ENCODE peak calls at places on chromosomes 12 and 14, in ten cellular contexts. D is cardiac muscle cell; P is fibroblast of lung; C is NCI-H526; U is stimulated activated CD4-positive, alpha-beta T cell treated with anti-CD3 and anti-CD28 coated beads, Interleukin-2, amount 100 ng/mL, for 24 hours; L is GM04504; Y is AG04450; A is activated T-cell treated with anti-CD3 and anti-CD28 coated beads for 24 hours; F is nephron progenitor cell; W is stimulated activated naive CD4-positive, alpha-beta T cell. E is an unnamed sample.

GRCh38 chr12:51630256-51630880 is 39.3 kb downstream of the SCN8A start:
- DNase-seq in L (no peak), A (no peak), F (no peak), C (no peak), D (no peak), U (no peak), Y (no peak), W (no peak), P (no peak), E (no peak)

GRCh38 chr14:23550131-23550826 is 1.3 kb downstream of the ZFHX2 start:
- DNase-seq in C (no peak), D (no peak), L (no peak), W (no peak), A (no peak), Y (no peak), F (no peak), P (no peak), U (no peak), E (no peak)

GRCh38 chr12:28771961-28772360 is 377.1 kb upstream of the FAR2 start:
- DNase-seq in A (no peak), D (no peak), L (no peak), C (no peak), P (no peak), W (no peak), F (no peak), U (no peak), Y (no peak), E (no peak)

GRCh38 chr12:49698619-49699545 is 8.3 kb downstream of the FMNL3 start:
- DNase-seq in P (peak; percentile 19), F (no peak), D (peak; percentile 42), A (no peak), L (no peak), U (peak; percentile 45), W (no peak), Y (no peak), C (no peak), E (peak; percentile 64)

GRCh38 chr14:34718750-34719304 is 4.4 kb upstream of the CFL2 start:
- DNase-seq in W (no peak), P (peak; percentile 49), F (no peak), L (no peak), D (no peak), A (no peak), U (no peak), C (no peak), Y (no peak), E (no peak)

GRCh38 chr14:66483322-66483721 is 2.8 kb upstream of the CCDC196 start:
- DNase-seq in P (peak; percentile 31), L (no peak), D (no peak), Y (no peak), U (no peak), A (no peak), F (no peak), W (no peak), C (no peak), E (no peak)

GRCh38 chr12:45648070-45648469 is 81.4 kb upstream of the ARID2 start:
- DNase-seq in C (no peak), L (no peak), D (no peak), P (no peak), A (no peak), Y (no peak), W (no peak), U (no peak), F (no peak), E (no peak)

GRCh38 chr12:64611430-64612286 is 1.4 kb downstream of the RASSF3 start:
- DNase-seq in F (peak; percentile 33), C (no peak), D (peak; percentile 42), L (no peak), W (peak; percentile 24), P (peak; percentile 71), Y (no peak), U (peak; percentile 36), A (no peak), E (peak; percentile 9)

GRCh38 chr12:20011200-20011599 is 357.1 kb upstream of the PDE3A start:
- DNase-seq in L (no peak), U (no peak), P (no peak), W (no peak), D (no peak), Y (no peak), A (no peak), C (no peak), F (no peak), E (no peak)

GRCh38 chr12:26119391-26119981 is 5.4 kb downstream of the BHLHE41 start:
- DNase-seq in L (no peak), U (no peak), D (peak; percentile 53), F (no peak), W (no peak), C (peak; percentile 65), Y (no peak), P (peak; percentile 84), A (no peak), E (peak; percentile 61)

GRCh38 chr14:98957211-98958047 is 314.6 kb downstream of the BCL11B start:
- DNase-seq in P (peak; percentile 95), Y (no peak), C (no peak), F (no peak), L (peak; percentile 77), A (no peak), D (no peak), W (no peak), U (peak; percentile 9), E (no peak)

GRCh38 chr14:64191756-64192155 is 102.4 kb downstream of the ESR2 start:
- DNase-seq in U (no peak), Y (peak; percentile 81), W (no peak), F (no peak), P (peak; percentile 85), D (no peak), L (peak; percentile 46), C (no peak), A (no peak), E (peak; percentile 94)

E was measured in brain microvascular endothelial cell.